ENCODE peak calls at places on chromosomes 2 and 18, in six cellular contexts. T is activated B cell treated with CpG ODN at 0.5 μM for 24 hours; Y is AG20443; N is left colon; C is stimulated activated CD4-positive, alpha-beta T cell treated with anti-CD3 and anti-CD28 coated beads, Interleukin-1b, Interleukin-23, amount 100 ng/mL, for 24 hours; L is kidney epithelial cell. I is an unnamed sample.

GRCh38 chr2:49753344-49753930 is 599.1 kb upstream of the FSHR start:
- DNase-seq in N (no peak), Y (no peak), L (peak; percentile 31), T (no peak), C (no peak), I (peak; percentile 40)

GRCh38 chr2:44772670-44773378 is 168.7 kb upstream of the SIX3 start:
- DNase-seq in Y (no peak), L (no peak), N (no peak), T (no peak), C (no peak), I (no peak)

GRCh38 chr18:12497296-12497695 is 89.6 kb downstream of the PRELID3A start:
- DNase-seq in L (no peak), N (no peak), C (no peak), Y (no peak), T (no peak), I (peak; percentile 8)

GRCh38 chr2:238134393-238134785 is 4.1 kb upstream of the KLHL30 start:
- DNase-seq in C (no peak), T (no peak), Y (no peak), N (no peak), L (no peak), I (no peak)

GRCh38 chr2:130740671-130741070 is 11.8 kb downstream of the GPR148 start:
- DNase-seq in L (no peak), C (no peak), N (no peak), Y (no peak), T (no peak), I (no peak)

GRCh38 chr2:143936758-143937562 is 583.0 kb downstream of the ZEB2 start:
- DNase-seq in Y (peak; percentile 60), L (no peak), T (peak; percentile 24), C (no peak), N (peak; percentile 10), I (peak; percentile 45)

GRCh38 chr2:110099036-110099420 is 16.6 kb downstream of the MALL start:
- DNase-seq in N (no peak), T (no peak), L (no peak), Y (no peak), C (no peak), I (no peak)

GRCh38 chr2:634670-635395 is 42.4 kb downstream of the TMEM18 start:
- DNase-seq in C (no peak), L (peak; percentile 69), N (no peak), T (no peak), Y (no peak), I (no peak)

I was measured in mesenchymal stem cell.